ENCODE peak calls at places on chromosomes 4 and X, in four cellular contexts. One of them, this sample, is unnamed.

GRCh38 chrX:47831788-47832187 is 4.9 kb upstream of the ZNF81 start:
- DNase-seq in HepG2: peak; percentile 29
- DNase-seq in K562: peak; percentile 66
- DNase-seq in GM12878: no peak
- DNase-seq in this sample: peak; percentile 63

GRCh38 chr4:174154455-174154854 is 129.0 kb downstream of the FBXO8 start:
- DNase-seq in HepG2: no peak
- DNase-seq in K562: peak; percentile 20
- DNase-seq in GM12878: no peak
- DNase-seq in this sample: no peak

GRCh38 chrX:65741823-65742222 is 74.4 kb downstream of the MSN start:
- DNase-seq in HepG2: no peak
- DNase-seq in K562: no peak
- DNase-seq in GM12878: no peak
- DNase-seq in this sample: no peak

GRCh38 chr4:145679520-145679919 is 426 bp upstream of the C4orf51 start:
- DNase-seq in HepG2: peak; percentile 25
- DNase-seq in K562: no peak
- DNase-seq in GM12878: no peak
- DNase-seq in this sample: peak; percentile 41

GRCh38 chr4:94758141-94758699 is 465 bp downstream of the BMPR1B start:
- DNase-seq in HepG2: no peak
- DNase-seq in K562: no peak
- DNase-seq in GM12878: no peak
- DNase-seq in this sample: peak; percentile 51

GRCh38 chr4:36360755-36361154 is 79.3 kb downstream of the DTHD1 start:
- DNase-seq in HepG2: no peak
- DNase-seq in K562: no peak
- DNase-seq in GM12878: no peak
- DNase-seq in this sample: no peak

GRCh38 chr4:54898941-54899340 is 226.5 kb downstream of the KDR start:
- DNase-seq in HepG2: no peak
- DNase-seq in K562: no peak
- DNase-seq in GM12878: no peak
- DNase-seq in this sample: no peak

GRCh38 chr4:182206916-182207315 is 36.3 kb upstream of the TENM3 start:
- DNase-seq in HepG2: no peak
- DNase-seq in K562: no peak
- DNase-seq in GM12878: no peak
- DNase-seq in this sample: no peak

GRCh38 chrX:9464435-9465371 is at the start of gene TBL1X:
- DNase-seq in HepG2: peak; percentile 37
- DNase-seq in K562: peak; percentile 88
- DNase-seq in GM12878: no peak
- DNase-seq in this sample: peak; percentile 64

GRCh38 chr4:77072195-77072753 is 3.5 kb downstream of the CCNI start:
- DNase-seq in HepG2: peak; percentile 2
- DNase-seq in K562: no peak
- DNase-seq in GM12878: no peak
- DNase-seq in this sample: no peak

GRCh38 chr4:8599657-8600056 is 7.1 kb downstream of the CPZ start:
- DNase-seq in HepG2: no peak
- DNase-seq in K562: peak; percentile 45
- DNase-seq in GM12878: no peak
- DNase-seq in this sample: no peak

GRCh38 chrX:48761674-48762471 is at the start of gene GLOD5:
- DNase-seq in HepG2: peak; percentile 45
- DNase-seq in K562: peak; percentile 58
- DNase-seq in GM12878: no peak
- DNase-seq in this sample: no peak

GRCh38 chr4:4338632-4339031 is 48.3 kb upstream of the NSG1 start:
- DNase-seq in HepG2: no peak
- DNase-seq in K562: no peak
- DNase-seq in GM12878: no peak
- DNase-seq in this sample: no peak

GRCh38 chr4:147773261-147774184 is 41.6 kb downstream of the ARHGAP10 start:
- DNase-seq in HepG2: no peak
- DNase-seq in K562: no peak
- DNase-seq in GM12878: no peak
- DNase-seq in this sample: no peak
- TF ChIP-seq SP1 in HepG2: no peak
- TF ChIP-seq SP1 in K562: no peak
- TF ChIP-seq SP1 in GM12878: no peak
- TF ChIP-seq SP1 in this sample: no peak

GRCh38 chrX:120271218-120271617 is 20.6 kb downstream of the ZBTB33 start:
- DNase-seq in HepG2: no peak
- DNase-seq in K562: no peak
- DNase-seq in GM12878: no peak
- DNase-seq in this sample: no peak
- TF ChIP-seq FOXK2 in HepG2: no peak
- TF ChIP-seq FOXK2 in K562: no peak
- TF ChIP-seq FOXK2 in GM12878: no peak
- TF ChIP-seq FOXK2 in this sample: no peak

DNA sequence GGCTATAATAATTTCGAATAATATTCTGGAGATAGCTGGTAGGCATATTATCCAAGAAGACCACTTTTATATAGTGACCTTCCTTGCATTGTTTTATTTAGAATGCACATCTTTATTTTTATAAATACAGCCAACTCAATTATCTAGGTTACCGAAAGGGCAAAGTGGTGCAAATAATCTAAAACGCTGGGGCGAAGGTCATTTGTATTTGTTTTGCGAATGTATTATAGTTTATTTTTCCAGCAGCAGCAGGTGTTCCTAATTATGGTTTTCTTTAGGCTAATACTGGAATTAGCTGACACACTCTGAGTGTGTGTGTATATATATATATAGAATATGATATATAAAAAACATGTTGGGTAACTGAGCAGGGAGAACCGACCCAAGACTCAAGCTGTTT is 48.1 kb upstream of the RAP2C start:
- DNase-seq in HepG2: no peak
- DNase-seq in K562: no peak
- DNase-seq in GM12878: no peak
- DNase-seq in this sample: no peak
- TF ChIP-seq SP1 in HepG2: no peak
- TF ChIP-seq SP1 in K562: no peak
- TF ChIP-seq SP1 in GM12878: no peak
- TF ChIP-seq SP1 in this sample: no peak

DNA sequence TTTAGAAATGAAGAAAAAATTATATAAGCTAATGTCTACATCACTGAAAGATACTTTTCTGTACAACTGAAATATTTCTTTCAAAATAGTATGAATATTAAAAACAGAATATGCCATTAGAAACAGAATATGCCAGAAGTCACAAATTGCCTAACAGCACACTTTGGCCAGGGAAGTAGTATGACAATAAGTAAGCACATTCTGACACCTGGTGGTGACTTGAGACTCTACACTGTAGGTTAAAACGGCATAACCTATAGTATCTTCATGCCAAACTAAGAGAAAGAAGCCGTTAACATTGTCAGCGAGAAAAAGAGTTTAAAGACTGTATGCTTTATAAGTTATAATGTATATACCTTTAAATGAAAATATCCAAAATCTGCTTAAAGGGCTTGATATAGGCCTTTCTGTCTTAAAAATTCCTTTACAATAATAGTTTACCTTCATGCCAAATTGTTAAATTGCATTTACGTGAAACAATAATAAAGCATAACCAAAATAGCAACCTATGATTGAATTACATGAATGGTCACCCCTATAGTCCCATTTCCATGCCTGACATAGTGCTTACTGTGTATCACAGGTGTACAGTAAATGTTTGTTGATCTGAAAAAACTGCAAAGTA is 32.8 kb downstream of the FAM13A start:
- DNase-seq in HepG2: peak; percentile 77
- DNase-seq in K562: peak; percentile 52
- DNase-seq in GM12878: peak; percentile 47
- DNase-seq in this sample: peak; percentile 60
- TF ChIP-seq FOXK2 in HepG2: no peak
- TF ChIP-seq FOXK2 in K562: no peak
- TF ChIP-seq FOXK2 in GM12878: no peak
- TF ChIP-seq FOXK2 in this sample: no peak

GRCh38 chrX:23884427-23885024 is 23.2 kb downstream of the APOO start:
- DNase-seq in HepG2: peak; percentile 57
- DNase-seq in K562: peak; percentile 70
- DNase-seq in GM12878: no peak
- DNase-seq in this sample: no peak
- TF ChIP-seq SP1 in HepG2: no peak
- TF ChIP-seq SP1 in K562: no peak
- TF ChIP-seq SP1 in GM12878: no peak
- TF ChIP-seq SP1 in this sample: no peak